ENCODE peak calls at places on chromosomes 4 and X, in seven cellular contexts. One of them, this sample, is unnamed. For H3K27me3, the result is how much of the 10 kb centered on the place peaks cover.

GRCh38 chrX:74049126-74049525 is 254.9 kb upstream of the ZCCHC13 start:
- DNase-seq in suprapubic skin: no peak
- DNase-seq in body of pancreas: no peak
- DNase-seq in sigmoid colon: no peak
- DNase-seq in stomach: no peak
- DNase-seq in heart left ventricle: no peak
- DNase-seq in K562: no peak
- DNase-seq in this sample: no peak

GRCh38 chr4:138390286-138390685 is 148.1 kb upstream of the SLC7A11 start:
- DNase-seq in stomach: no peak
- DNase-seq in K562: peak
- DNase-seq in heart left ventricle: no peak
- DNase-seq in suprapubic skin: no peak
- DNase-seq in sigmoid colon: no peak
- DNase-seq in body of pancreas: no peak
- DNase-seq in this sample: no peak

GRCh38 chr4:79653871-79654270 is 245.8 kb upstream of the GK2 start:
- DNase-seq in suprapubic skin: no peak
- DNase-seq in heart left ventricle: no peak
- DNase-seq in K562: no peak
- DNase-seq in stomach: no peak
- DNase-seq in body of pancreas: peak
- DNase-seq in sigmoid colon: no peak
- DNase-seq in this sample: no peak

GRCh38 chr4:67983333-67983732 is 20.0 kb upstream of the TMPRSS11A start:
- DNase-seq in body of pancreas: no peak
- DNase-seq in sigmoid colon: no peak
- DNase-seq in heart left ventricle: no peak
- DNase-seq in K562: no peak
- DNase-seq in suprapubic skin: no peak
- DNase-seq in stomach: no peak
- DNase-seq in this sample: no peak

GRCh38 chr4:82044141-82044993 is 329.4 kb downstream of the HNRNPD start:
- DNase-seq in K562: no peak
- DNase-seq in stomach: peak
- DNase-seq in suprapubic skin: peak
- DNase-seq in body of pancreas: peak
- DNase-seq in heart left ventricle: peak
- DNase-seq in sigmoid colon: peak
- DNase-seq in this sample: peak

GRCh38 chr4:103904126-103904525 is 184.3 kb upstream of the TACR3 start:
- DNase-seq in sigmoid colon: no peak
- DNase-seq in stomach: no peak
- DNase-seq in K562: no peak
- DNase-seq in suprapubic skin: no peak
- DNase-seq in body of pancreas: no peak
- DNase-seq in heart left ventricle: no peak
- DNase-seq in this sample: no peak

GRCh38 chr4:57078685-57079521 is 31.3 kb downstream of the IGFBP7 start:
- DNase-seq in suprapubic skin: no peak
- DNase-seq in sigmoid colon: no peak
- DNase-seq in heart left ventricle: no peak
- DNase-seq in body of pancreas: peak
- DNase-seq in K562: no peak
- DNase-seq in stomach: no peak
- DNase-seq in this sample: no peak

GRCh38 chrX:38804481-38805293 is 3.4 kb downstream of the MID1IP1 start:
- DNase-seq in stomach: peak
- DNase-seq in heart left ventricle: peak
- DNase-seq in sigmoid colon: peak
- DNase-seq in suprapubic skin: no peak
- DNase-seq in K562: peak
- DNase-seq in body of pancreas: peak
- DNase-seq in this sample: peak

GRCh38 chr4:107261241-107261874 is 225.2 kb upstream of the DKK2 start:
- DNase-seq in K562: no peak
- DNase-seq in body of pancreas: no peak
- DNase-seq in sigmoid colon: no peak
- DNase-seq in heart left ventricle: no peak
- DNase-seq in stomach: no peak
- DNase-seq in suprapubic skin: no peak
- DNase-seq in this sample: no peak

GRCh38 chr4:180394730-180395129 is 1848.5 kb upstream of the TENM3 start:
- DNase-seq in body of pancreas: no peak
- DNase-seq in stomach: no peak
- DNase-seq in K562: no peak
- DNase-seq in suprapubic skin: no peak
- DNase-seq in sigmoid colon: no peak
- DNase-seq in heart left ventricle: no peak
- DNase-seq in this sample: no peak

GRCh38 chr4:10529256-10529890 is 72.1 kb upstream of the ZNF518B start:
- DNase-seq in K562: peak
- DNase-seq in sigmoid colon: no peak
- DNase-seq in body of pancreas: no peak
- DNase-seq in stomach: no peak
- DNase-seq in suprapubic skin: no peak
- DNase-seq in heart left ventricle: no peak
- DNase-seq in this sample: peak

GRCh38 chrX:1165535-1166196 is 46.8 kb downstream of the CRLF2 start:
- DNase-seq in stomach: no peak
- DNase-seq in heart left ventricle: no peak
- DNase-seq in K562: no peak
- DNase-seq in suprapubic skin: peak
- DNase-seq in body of pancreas: no peak
- DNase-seq in sigmoid colon: peak
- DNase-seq in this sample: peak

GRCh38 chrX:38987135-38987780 is 186.0 kb downstream of the MID1IP1 start:
- DNase-seq in K562: no peak
- DNase-seq in suprapubic skin: no peak
- DNase-seq in stomach: no peak
- DNase-seq in heart left ventricle: no peak
- DNase-seq in body of pancreas: no peak
- DNase-seq in sigmoid colon: no peak
- DNase-seq in this sample: no peak

GRCh38 chr4:41406051-41406516 is 131.9 kb upstream of the LIMCH1 start:
- DNase-seq in sigmoid colon: no peak
- DNase-seq in stomach: no peak
- DNase-seq in suprapubic skin: no peak
- DNase-seq in body of pancreas: no peak
- DNase-seq in heart left ventricle: no peak
- DNase-seq in K562: no peak
- DNase-seq in this sample: peak

GRCh38 chr4:144579411-144580020 is 66.4 kb upstream of the HHIP start:
- DNase-seq in heart left ventricle: no peak
- DNase-seq in suprapubic skin: no peak
- DNase-seq in K562: no peak
- DNase-seq in stomach: no peak
- DNase-seq in body of pancreas: no peak
- DNase-seq in sigmoid colon: no peak
- DNase-seq in this sample: no peak

GRCh38 chr4:52670739-52671138 is 11.6 kb upstream of the USP46 start:
- DNase-seq in heart left ventricle: no peak
- DNase-seq in stomach: no peak
- DNase-seq in K562: no peak
- DNase-seq in suprapubic skin: no peak
- DNase-seq in body of pancreas: no peak
- DNase-seq in sigmoid colon: no peak
- DNase-seq in this sample: no peak

GRCh38 chr4:158068063-158068462 is 104.8 kb downstream of the GASK1B start:
- DNase-seq in sigmoid colon: no peak
- DNase-seq in body of pancreas: no peak
- DNase-seq in stomach: no peak
- DNase-seq in heart left ventricle: no peak
- DNase-seq in K562: no peak
- DNase-seq in suprapubic skin: no peak
- DNase-seq in this sample: no peak

GRCh38 chrX:32155044-32155638 is 1056.2 kb downstream of the DMD start:
- DNase-seq in sigmoid colon: no peak
- DNase-seq in body of pancreas: no peak
- DNase-seq in suprapubic skin: no peak
- DNase-seq in heart left ventricle: no peak
- DNase-seq in stomach: no peak
- DNase-seq in K562: no peak
- DNase-seq in this sample: no peak

GRCh38 chr4:5924466-5925125 is 31.7 kb upstream of the CRMP1 start:
- DNase-seq in body of pancreas: no peak
- DNase-seq in heart left ventricle: no peak
- DNase-seq in stomach: no peak
- DNase-seq in K562: no peak
- DNase-seq in sigmoid colon: no peak
- DNase-seq in suprapubic skin: peak
- DNase-seq in this sample: no peak

GRCh38 chr4:118834070-118834469 is 1.9 kb downstream of the SEC24D start:
- DNase-seq in K562: no peak
- DNase-seq in stomach: no peak
- DNase-seq in sigmoid colon: no peak
- DNase-seq in suprapubic skin: no peak
- DNase-seq in body of pancreas: no peak
- DNase-seq in heart left ventricle: no peak
- DNase-seq in this sample: no peak

GRCh38 chr4:118833192-118833820 is 2.6 kb downstream of the SEC24D start:
- DNase-seq in stomach: no peak
- DNase-seq in suprapubic skin: no peak
- DNase-seq in K562: no peak
- DNase-seq in sigmoid colon: no peak
- DNase-seq in heart left ventricle: no peak
- DNase-seq in body of pancreas: no peak
- DNase-seq in this sample: no peak

GRCh38 chr4:118836763-118837507 is 1.0 kb upstream of the SEC24D start:
- DNase-seq in body of pancreas: no peak
- DNase-seq in K562: peak
- DNase-seq in sigmoid colon: no peak
- DNase-seq in suprapubic skin: no peak
- DNase-seq in heart left ventricle: no peak
- DNase-seq in stomach: no peak
- DNase-seq in this sample: no peak

GRCh38 chr4:118834960-118835895 is 698 bp downstream of the SEC24D start:
- DNase-seq in heart left ventricle: peak
- DNase-seq in sigmoid colon: peak
- DNase-seq in K562: peak
- DNase-seq in suprapubic skin: no peak
- DNase-seq in stomach: peak
- DNase-seq in body of pancreas: peak
- DNase-seq in this sample: peak

GRCh38 chr4:118835896-118836762 is at the start of gene SEC24D:
- DNase-seq in suprapubic skin: peak
- DNase-seq in body of pancreas: peak
- DNase-seq in stomach: peak
- DNase-seq in heart left ventricle: peak
- DNase-seq in K562: peak
- DNase-seq in sigmoid colon: peak
- DNase-seq in this sample: peak
- TF ChIP-seq POLR2A in suprapubic skin: peak
- TF ChIP-seq POLR2A in body of pancreas: peak
- TF ChIP-seq POLR2A in stomach: no peak
- TF ChIP-seq POLR2A in heart left ventricle: peak
- TF ChIP-seq POLR2A in K562: peak
- TF ChIP-seq POLR2A in sigmoid colon: peak
- TF ChIP-seq POLR2A in this sample: peak

GRCh38 chr4:141635726-141636076 is 682 bp upstream of the IL15 start:
- DNase-seq in suprapubic skin: no peak
- DNase-seq in body of pancreas: no peak
- DNase-seq in sigmoid colon: no peak
- DNase-seq in heart left ventricle: no peak
- DNase-seq in K562: no peak
- DNase-seq in stomach: no peak
- DNase-seq in this sample: no peak

GRCh38 chr4:141640692-141641091 is 4.3 kb downstream of the IL15 start:
- DNase-seq in K562: no peak
- DNase-seq in stomach: no peak
- DNase-seq in sigmoid colon: no peak
- DNase-seq in heart left ventricle: no peak
- DNase-seq in body of pancreas: no peak
- DNase-seq in suprapubic skin: no peak
- DNase-seq in this sample: no peak

GRCh38 chr4:141636771-141637460 is 533 bp downstream of the IL15 start:
- DNase-seq in body of pancreas: peak
- DNase-seq in K562: no peak
- DNase-seq in heart left ventricle: peak
- DNase-seq in sigmoid colon: peak
- DNase-seq in suprapubic skin: no peak
- DNase-seq in stomach: peak
- DNase-seq in this sample: peak

GRCh38 chr4:141637565-141637964 is 1.2 kb downstream of the IL15 start:
- DNase-seq in heart left ventricle: no peak
- DNase-seq in suprapubic skin: no peak
- DNase-seq in body of pancreas: no peak
- DNase-seq in sigmoid colon: no peak
- DNase-seq in stomach: no peak
- DNase-seq in K562: no peak
- DNase-seq in this sample: no peak

GRCh38 chr4:141636077-141636770 is at the start of gene IL15:
- DNase-seq in K562: peak
- DNase-seq in suprapubic skin: peak
- DNase-seq in sigmoid colon: peak
- DNase-seq in heart left ventricle: peak
- DNase-seq in body of pancreas: peak
- DNase-seq in stomach: peak
- DNase-seq in this sample: peak
- TF ChIP-seq CTCF in K562: no peak
- TF ChIP-seq CTCF in suprapubic skin: no peak
- TF ChIP-seq CTCF in sigmoid colon: no peak
- TF ChIP-seq CTCF in heart left ventricle: no peak
- TF ChIP-seq CTCF in body of pancreas: no peak
- TF ChIP-seq CTCF in stomach: no peak
- TF ChIP-seq CTCF in this sample: no peak

GRCh38 chr4:3805731-3806130 is 39.5 kb downstream of the ADRA2C start:
- DNase-seq in body of pancreas: no peak
- DNase-seq in stomach: no peak
- DNase-seq in heart left ventricle: peak
- DNase-seq in K562: no peak
- DNase-seq in suprapubic skin: no peak
- DNase-seq in sigmoid colon: no peak
- DNase-seq in this sample: no peak
- H3K27me3 ChIP-seq in body of pancreas: under half
- H3K27me3 ChIP-seq in stomach: under half
- H3K27me3 ChIP-seq in heart left ventricle: under half
- H3K27me3 ChIP-seq in K562: under half
- H3K27me3 ChIP-seq in suprapubic skin: half or more
- H3K27me3 ChIP-seq in sigmoid colon: under half
- H3K27me3 ChIP-seq in this sample: under half

DNA sequence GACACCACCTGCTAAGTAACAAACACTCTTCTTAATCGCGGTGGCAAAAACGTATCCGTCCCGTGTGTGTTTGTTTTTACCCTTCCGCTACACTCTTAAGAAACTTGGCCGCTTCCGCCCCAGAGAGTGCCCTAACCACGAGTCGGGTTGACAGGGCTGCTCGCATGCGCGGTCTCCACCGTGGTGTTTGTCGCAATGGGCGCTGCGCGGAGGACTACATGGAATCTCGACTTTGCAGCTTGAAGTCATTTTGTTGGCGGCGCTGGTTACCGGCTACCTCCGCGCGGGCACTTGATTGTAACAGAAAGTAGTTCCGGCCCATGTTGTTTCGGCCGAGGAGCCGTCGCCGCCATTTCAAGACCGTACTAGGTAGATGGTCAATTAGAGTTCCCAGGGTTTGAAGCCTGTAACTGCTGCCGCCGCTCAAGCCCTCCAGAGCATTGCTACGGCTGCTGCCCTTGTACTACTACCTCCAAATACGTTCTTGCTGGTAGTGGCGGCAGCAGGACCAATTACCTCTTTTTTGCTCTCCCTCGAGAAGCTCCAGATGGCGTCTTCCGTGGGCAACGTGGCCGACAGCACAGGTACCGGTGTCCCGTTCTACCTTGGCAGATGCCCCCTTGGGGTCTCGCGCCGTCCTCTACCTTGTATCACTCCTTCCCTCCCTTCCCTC is at the start of gene OGT:
- DNase-seq in stomach: peak
- DNase-seq in K562: peak
- DNase-seq in sigmoid colon: peak
- DNase-seq in body of pancreas: peak
- DNase-seq in suprapubic skin: peak
- DNase-seq in heart left ventricle: peak
- DNase-seq in this sample: peak
- TF ChIP-seq POLR2A in stomach: no peak
- TF ChIP-seq POLR2A in K562: peak
- TF ChIP-seq POLR2A in sigmoid colon: peak
- TF ChIP-seq POLR2A in body of pancreas: peak
- TF ChIP-seq POLR2A in suprapubic skin: peak
- TF ChIP-seq POLR2A in heart left ventricle: peak
- TF ChIP-seq POLR2A in this sample: peak